ENCODE peak calls at places on chromosomes 3 and 15, in seven cellular contexts. J, U, P, R, K, N and G are unnamed samples.

GRCh38 chr3:129597087-129597791 is 9.2 kb downstream of the PLXND1 start:
- DNase-seq in J (no peak), U (no peak), P (peak; percentile 81), R (peak; percentile 54), K (no peak), N (no peak), G (no peak)

GRCh38 chr15:45391746-45392711 is 13.7 kb upstream of the GATM start:
- DNase-seq in J (no peak), U (no peak), P (no peak), R (no peak), K (peak; percentile 44), N (no peak), G (no peak)

GRCh38 chr15:40894689-40895308 is 549 bp downstream of the VPS18 start:
- DNase-seq in J (peak; percentile 82), U (no peak), P (no peak), R (peak; percentile 57), K (peak; percentile 76), N (peak; percentile 73), G (no peak)

GRCh38 chr15:90386221-90386620 is 1.8 kb upstream of the IQGAP1 start:
- DNase-seq in J (no peak), U (no peak), P (no peak), R (no peak), K (no peak), N (no peak), G (no peak)

GRCh38 chr15:57610130-57610529 is 18.4 kb downstream of the MYZAP start:
- DNase-seq in J (no peak), U (peak; percentile 79), P (peak; percentile 72), R (peak; percentile 56), K (no peak), N (peak; percentile 72), G (no peak)

GRCh38 chr15:60854858-60855568 is 374.1 kb downstream of the RORA start:
- DNase-seq in J (no peak), U (no peak), P (no peak), R (no peak), K (no peak), N (no peak), G (no peak)

GRCh38 chr15:40256642-40257235 is 17.9 kb downstream of the PAK6 start:
- DNase-seq in J (no peak), U (no peak), P (no peak), R (peak; percentile 80), K (no peak), N (no peak), G (no peak)

GRCh38 chr3:190003730-190004129 is 117.0 kb downstream of the P3H2 start:
- DNase-seq in J (no peak), U (no peak), P (no peak), R (no peak), K (no peak), N (peak; percentile 86), G (no peak)

GRCh38 chr15:36208868-36209582 is 370.4 kb upstream of the CDIN1 start:
- DNase-seq in J (no peak), U (no peak), P (no peak), R (no peak), K (no peak), N (no peak), G (no peak)

GRCh38 chr3:70805044-70805732 is 492.8 kb upstream of the MDFIC2 start:
- DNase-seq in J (no peak), U (no peak), P (no peak), R (no peak), K (no peak), N (no peak), G (no peak)

GRCh38 chr15:86691091-86691490 is 611.4 kb downstream of the AGBL1 start:
- DNase-seq in J (no peak), U (no peak), P (no peak), R (no peak), K (no peak), N (peak; percentile 18), G (no peak)

GRCh38 chr3:188683032-188683491 is 488.7 kb upstream of the TPRG1 start:
- DNase-seq in J (no peak), U (no peak), P (peak; percentile 68), R (no peak), K (no peak), N (no peak), G (peak; percentile 38)

GRCh38 chr3:156059950-156060501 is 60.4 kb upstream of the KCNAB1 start:
- DNase-seq in J (no peak), U (no peak), P (no peak), R (no peak), K (no peak), N (no peak), G (no peak)

GRCh38 chr15:37031198-37031597 is 69.2 kb downstream of the MEIS2 start:
- DNase-seq in J (no peak), U (no peak), P (no peak), R (no peak), K (peak; percentile 6), N (no peak), G (no peak)

GRCh38 chr3:149179225-149179624 is 42.4 kb downstream of the CP start:
- DNase-seq in J (no peak), U (no peak), P (no peak), R (no peak), K (no peak), N (peak; percentile 20), G (no peak)

GRCh38 chr15:81813215-81813614 is 232.6 kb downstream of the MEX3B start:
- DNase-seq in J (no peak), U (no peak), P (no peak), R (no peak), K (peak; percentile 21), N (peak; percentile 9), G (no peak)

GRCh38 chr3:46996689-46997452 is 17.4 kb downstream of the NBEAL2 start:
- DNase-seq in J (no peak), U (no peak), P (no peak), R (no peak), K (no peak), N (no peak), G (no peak)

GRCh38 chr15:50227076-50227475 is 38.5 kb downstream of the HDC start:
- DNase-seq in J (no peak), U (no peak), P (no peak), R (no peak), K (no peak), N (peak; percentile 23), G (no peak)

GRCh38 chr15:71195242-71195641 is 80.0 kb downstream of the THSD4 start:
- DNase-seq in J (no peak), U (no peak), P (no peak), R (no peak), K (no peak), N (peak; percentile 72), G (no peak)

GRCh38 chr15:43762824-43763223 is 13.9 kb downstream of the ELL3 start:
- DNase-seq in J (no peak), U (no peak), P (no peak), R (no peak), K (no peak), N (no peak), G (no peak)

DNA sequence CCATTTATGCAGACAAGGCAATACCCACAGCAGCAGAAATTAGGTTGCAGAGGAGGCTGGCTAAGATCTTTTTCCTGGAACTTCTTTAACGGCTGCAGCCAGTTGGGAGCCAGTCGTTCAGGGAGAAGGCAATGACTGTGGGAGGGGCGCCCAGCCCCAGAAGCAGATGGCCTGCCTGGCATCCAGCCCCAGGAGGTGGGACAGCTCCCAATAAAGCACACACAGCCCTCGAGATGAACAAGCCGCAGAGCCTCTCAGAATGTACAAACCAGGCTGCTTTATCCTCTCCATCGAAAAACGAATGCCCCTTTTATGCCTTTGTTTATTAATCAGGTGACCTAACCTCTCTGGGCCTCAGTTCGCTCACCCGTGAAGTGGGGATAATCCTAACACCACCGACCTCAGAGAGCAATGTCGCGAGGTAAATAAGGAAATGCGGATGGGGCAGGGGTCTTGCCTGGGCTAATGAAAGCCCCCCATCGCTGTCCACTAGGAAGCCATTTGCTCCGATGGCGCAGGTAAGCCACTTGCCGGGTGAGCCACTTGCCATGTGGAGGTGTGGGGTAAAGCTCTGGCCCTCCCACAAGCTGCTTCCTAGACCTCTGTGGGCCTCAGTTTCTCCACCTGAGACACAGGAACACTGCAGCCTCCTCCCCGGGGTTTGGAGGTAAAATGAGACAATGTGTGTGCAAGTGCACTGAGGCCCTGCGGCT is 35.8 kb downstream of the MGLL start:
- DNase-seq in J (peak; percentile 79), U (no peak), P (peak; percentile 83), R (peak; percentile 87), K (no peak), N (no peak), G (no peak)
- H3K4me1 ChIP-seq in J (peaks cover 50% of the 10 kb centered on the region), U (peaks cover 7% of the 10 kb centered on the region), P (no peaks in the 10 kb centered on the region), R (peaks cover 48% of the 10 kb centered on the region), K (no peaks in the 10 kb centered on the region), N (peaks cover 47% of the 10 kb centered on the region), G (peaks cover 20% of the 10 kb centered on the region)

GRCh38 chr3:184570501-184570900 is 8.9 kb downstream of the EPHB3 start:
- DNase-seq in J (no peak), U (no peak), P (no peak), R (no peak), K (no peak), N (no peak), G (no peak)
- H3K4me1 ChIP-seq in J (peaks cover 29% of the 10 kb centered on the region), U (peaks cover 20% of the 10 kb centered on the region), P (no peaks in the 10 kb centered on the region), R (peaks cover 25% of the 10 kb centered on the region), K (no peaks in the 10 kb centered on the region), N (peaks cover 6% of the 10 kb centered on the region), G (peaks cover 3% of the 10 kb centered on the region)

GRCh38 chr15:68080783-68081182 is 26.7 kb downstream of the PIAS1 start:
- DNase-seq in J (no peak), U (no peak), P (no peak), R (no peak), K (no peak), N (no peak), G (no peak)
- H3K4me1 ChIP-seq in J (peaks cover 63% of the 10 kb centered on the region), U (peaks cover 32% of the 10 kb centered on the region), P (no peaks in the 10 kb centered on the region), R (peaks cover 12% of the 10 kb centered on the region), K (no peaks in the 10 kb centered on the region), N (peaks cover 26% of the 10 kb centered on the region), G (peaks cover 25% of the 10 kb centered on the region)

GRCh38 chr15:75669191-75669878 is 21.6 kb downstream of the SNX33 start:
- DNase-seq in J (no peak), U (no peak), P (no peak), R (no peak), K (no peak), N (peak; percentile 35), G (no peak)
- H3K4me1 ChIP-seq in J (peaks cover 42% of the 10 kb centered on the region), U (peaks cover 10% of the 10 kb centered on the region), P (peaks cover 3% of the 10 kb centered on the region), R (peaks cover 19% of the 10 kb centered on the region), K (no peaks in the 10 kb centered on the region), N (peaks cover 67% of the 10 kb centered on the region), G (peaks cover 41% of the 10 kb centered on the region)

GRCh38 chr15:78055923-78056713 is 21.4 kb downstream of the TBC1D2B start:
- DNase-seq in J (no peak), U (no peak), P (peak; percentile 67), R (peak; percentile 35), K (no peak), N (peak; percentile 36), G (no peak)

GRCh38 chr15:78054971-78055370 is 22.5 kb downstream of the TBC1D2B start:
- DNase-seq in J (no peak), U (no peak), P (peak; percentile 41), R (no peak), K (no peak), N (no peak), G (no peak)

GRCh38 chr15:78052545-78052944 is 25.0 kb downstream of the TBC1D2B start:
- DNase-seq in J (no peak), U (no peak), P (peak; percentile 16), R (no peak), K (no peak), N (no peak), G (no peak)

GRCh38 chr15:78056714-78057269 is 20.7 kb downstream of the TBC1D2B start:
- DNase-seq in J (no peak), U (peak; percentile 60), P (peak; percentile 68), R (no peak), K (peak; percentile 67), N (no peak), G (no peak)

GRCh38 chr15:78054518-78054917 is 23.0 kb downstream of the TBC1D2B start:
- DNase-seq in J (no peak), U (no peak), P (no peak), R (no peak), K (no peak), N (no peak), G (no peak)
- H3K4me1 ChIP-seq in J (peaks cover 92% of the 10 kb centered on the region), U (peaks cover 38% of the 10 kb centered on the region), P (no peaks in the 10 kb centered on the region), R (peaks cover 62% of the 10 kb centered on the region), K (peaks cover 66% of the 10 kb centered on the region), N (peaks cover 48% of the 10 kb centered on the region), G (peaks cover 89% of the 10 kb centered on the region)